ENCODE peak calls at places on chromosomes 12 and 14, in four cellular contexts. T, D, C and K are unnamed samples.

GRCh38 chr14:99850705-99851104 is 57.5 kb downstream of the EML1 start:
- DNase-seq in T (no peak), D (peak), C (no peak), K (no peak)

GRCh38 chr14:24804813-24805212 is 170.8 kb upstream of the GZMB start:
- DNase-seq in D (no peak), T (no peak), C (no peak), K (no peak)

GRCh38 chr12:118359541-118359915 is 13.2 kb downstream of the TAOK3 start:
- DNase-seq in T (no peak), D (no peak), C (no peak), K (no peak)

GRCh38 chr14:39431416-39432178 is 636 bp downstream of the FBXO33 start:
- DNase-seq in T (peak), C (peak), D (peak), K (peak)

GRCh38 chr12:3032770-3033537 is 44.2 kb upstream of the TSPAN9 start:
- DNase-seq in C (no peak), T (no peak), D (no peak), K (no peak)

GRCh38 chr12:43277630-43278267 is 274.3 kb downstream of the ADAMTS20 start:
- DNase-seq in C (no peak), T (no peak), D (peak), K (no peak)

GRCh38 chr12:103930787-103931536 is 752 bp downstream of the HSP90B1 start:
- DNase-seq in T (peak), D (peak), C (peak), K (no peak)

GRCh38 chr12:64186789-64187188 is 35.3 kb downstream of the KICS2 start:
- DNase-seq in D (peak), C (no peak), T (no peak), K (no peak)

GRCh38 chr12:124392991-124393790 is 98.3 kb downstream of the RFLNA start:
- DNase-seq in T (peak), C (peak), D (peak), K (peak)

GRCh38 chr12:34296143-34297041 is 274.1 kb downstream of the ALG10 start:
- DNase-seq in C (no peak), T (no peak), D (no peak), K (no peak)

GRCh38 chr12:109586385-109587296 is 13.0 kb downstream of the MVK start:
- DNase-seq in D (no peak), C (no peak), T (no peak), K (no peak)

GRCh38 chr12:70983692-70984091 is 63.2 kb upstream of the PTPRR start:
- DNase-seq in C (no peak), T (no peak), D (no peak), K (no peak)

GRCh38 chr12:18811268-18811667 is 73.3 kb downstream of the CAPZA3 start:
- DNase-seq in T (no peak), D (no peak), C (no peak), K (no peak)

GRCh38 chr14:61476105-61476736 is 154.8 kb downstream of the PRKCH start:
- DNase-seq in C (no peak), T (no peak), D (no peak), K (no peak)
- H3K27ac ChIP-seq in C (peak), T (peak), D (peak), K (peak)

GRCh38 chr14:68807987-68808386 is 15.1 kb upstream of the ZFP36L1 start:
- DNase-seq in C (no peak), D (no peak), T (no peak), K (no peak)

GRCh38 chr14:68806526-68807147 is 13.8 kb upstream of the ZFP36L1 start:
- DNase-seq in D (no peak), C (no peak), T (no peak), K (no peak)

GRCh38 chr14:68808696-68809095 is 15.8 kb upstream of the ZFP36L1 start:
- DNase-seq in C (no peak), D (no peak), T (no peak), K (peak)

GRCh38 chr14:68809524-68809923 is 16.7 kb upstream of the ZFP36L1 start:
- DNase-seq in T (no peak), D (no peak), C (no peak), K (no peak)

DNA sequence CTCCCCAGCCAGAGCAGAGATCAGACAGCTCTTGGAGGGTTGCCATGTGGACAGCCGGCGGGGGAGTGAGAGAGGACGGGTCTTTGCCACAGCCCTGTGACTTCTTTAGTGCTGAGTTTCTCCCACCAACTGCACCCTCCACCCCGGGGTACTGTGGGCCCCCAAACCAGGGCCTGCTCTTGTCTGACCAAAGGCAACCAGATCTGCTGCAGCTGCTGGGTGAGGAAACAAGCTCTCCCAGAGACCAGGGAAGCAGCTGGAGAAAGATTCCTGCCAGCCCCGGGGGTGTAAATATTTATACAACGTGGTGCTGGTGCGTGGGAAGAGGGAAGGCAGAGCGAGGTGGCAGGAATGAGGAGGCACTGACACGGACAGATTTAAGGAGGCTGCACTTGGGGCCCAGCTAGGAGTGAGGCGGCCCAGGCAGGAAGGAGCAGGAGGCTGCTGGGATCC is 14.3 kb upstream of the ZFP36L1 start:
- DNase-seq in D (peak), C (peak), T (no peak), K (no peak)
- TF ChIP-seq CTCF in D (no peak), C (no peak), T (no peak), K (no peak)

DNA sequence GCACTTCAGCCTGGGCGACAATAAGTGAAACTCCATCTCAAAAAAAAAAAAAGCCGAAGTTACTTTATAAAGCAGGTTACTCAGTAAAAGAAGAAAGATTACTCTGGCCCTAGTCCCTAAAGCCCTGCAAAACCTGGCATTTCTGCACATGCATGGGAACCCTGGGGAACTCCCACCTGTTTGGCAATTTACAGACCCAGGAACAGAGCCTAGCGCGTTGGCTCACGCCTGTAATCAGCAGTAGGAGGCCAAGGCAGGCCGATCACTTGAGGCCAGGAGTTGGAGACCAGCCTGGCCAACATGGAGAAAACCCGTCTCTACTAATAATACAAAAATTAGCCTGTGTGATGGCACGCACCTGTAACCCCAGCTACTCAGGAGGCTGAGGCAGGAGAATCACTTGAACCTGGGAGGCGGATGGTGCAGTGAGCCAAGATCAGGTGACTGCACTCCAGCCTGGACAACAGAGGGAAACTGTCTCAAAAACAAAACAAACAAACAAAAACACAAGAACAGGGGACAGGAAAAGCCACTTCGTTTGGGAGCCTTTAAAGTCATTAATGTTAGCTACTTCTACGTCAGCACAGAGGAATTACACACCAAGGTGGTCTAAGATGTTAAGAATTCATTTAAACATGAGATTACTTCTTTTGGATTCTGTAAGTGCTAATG is 34.1 kb upstream of the SPTSSA start:
- DNase-seq in T (no peak), D (no peak), C (no peak), K (no peak)
- H3K27ac ChIP-seq in T (peak), D (peak), C (no peak), K (no peak)

GRCh38 chr12:125889742-125890141 is 824.5 kb downstream of the AACS start:
- DNase-seq in D (no peak), T (no peak), C (peak), K (peak)

GRCh38 chr12:125890983-125891382 is 825.7 kb downstream of the AACS start:
- DNase-seq in C (no peak), T (no peak), D (no peak), K (no peak)

GRCh38 chr12:125892276-125892675 is 827.0 kb downstream of the AACS start:
- DNase-seq in C (no peak), D (no peak), T (no peak), K (no peak)

GRCh38 chr12:125890366-125890905 is 825.2 kb downstream of the AACS start:
- DNase-seq in D (no peak), C (no peak), T (no peak), K (no peak)

GRCh38 chr12:125888921-125889320 is 823.7 kb downstream of the AACS start:
- DNase-seq in T (no peak), D (no peak), C (no peak), K (no peak)
- TF ChIP-seq CTCF in T (no peak), D (no peak), C (no peak), K (no peak)

DNA sequence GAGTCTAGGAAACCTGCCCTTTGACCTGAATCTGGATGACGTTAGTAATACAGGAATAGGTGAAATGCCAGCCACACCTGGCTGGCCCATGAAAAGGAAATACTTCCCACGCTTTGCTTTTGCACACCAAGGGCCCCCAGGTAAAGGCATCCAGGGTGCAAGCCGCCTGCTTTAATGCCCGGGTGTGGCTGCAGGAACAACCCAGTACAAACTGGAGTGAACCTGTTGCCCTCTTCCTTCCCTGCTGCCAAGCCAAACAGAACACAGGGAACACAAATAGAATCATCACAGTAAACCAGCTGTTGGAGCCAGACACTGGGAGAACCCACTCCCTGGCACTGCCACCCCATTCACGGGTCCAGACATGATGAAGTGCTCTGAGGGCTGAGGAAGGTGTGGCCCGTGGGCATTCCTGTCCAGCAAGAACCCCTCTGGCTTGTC is 24.2 kb upstream of the FOS start:
- DNase-seq in C (peak), T (no peak), D (no peak), K (no peak)
- H3K27ac ChIP-seq in C (peak), T (no peak), D (no peak), K (no peak)

GRCh38 chr12:48060474-48060873 is 45.4 kb downstream of the SENP1 start:
- DNase-seq in T (no peak), C (no peak), D (no peak), K (no peak)

GRCh38 chr12:48058771-48059170 is 47.1 kb downstream of the SENP1 start:
- DNase-seq in D (no peak), C (no peak), T (no peak), K (no peak)

GRCh38 chr12:48063530-48063929 is 42.3 kb downstream of the SENP1 start:
- DNase-seq in C (no peak), D (no peak), T (no peak), K (no peak)

GRCh38 chr12:48067250-48067938 is 38.5 kb downstream of the SENP1 start:
- DNase-seq in T (no peak), C (no peak), D (no peak), K (no peak)

DNA sequence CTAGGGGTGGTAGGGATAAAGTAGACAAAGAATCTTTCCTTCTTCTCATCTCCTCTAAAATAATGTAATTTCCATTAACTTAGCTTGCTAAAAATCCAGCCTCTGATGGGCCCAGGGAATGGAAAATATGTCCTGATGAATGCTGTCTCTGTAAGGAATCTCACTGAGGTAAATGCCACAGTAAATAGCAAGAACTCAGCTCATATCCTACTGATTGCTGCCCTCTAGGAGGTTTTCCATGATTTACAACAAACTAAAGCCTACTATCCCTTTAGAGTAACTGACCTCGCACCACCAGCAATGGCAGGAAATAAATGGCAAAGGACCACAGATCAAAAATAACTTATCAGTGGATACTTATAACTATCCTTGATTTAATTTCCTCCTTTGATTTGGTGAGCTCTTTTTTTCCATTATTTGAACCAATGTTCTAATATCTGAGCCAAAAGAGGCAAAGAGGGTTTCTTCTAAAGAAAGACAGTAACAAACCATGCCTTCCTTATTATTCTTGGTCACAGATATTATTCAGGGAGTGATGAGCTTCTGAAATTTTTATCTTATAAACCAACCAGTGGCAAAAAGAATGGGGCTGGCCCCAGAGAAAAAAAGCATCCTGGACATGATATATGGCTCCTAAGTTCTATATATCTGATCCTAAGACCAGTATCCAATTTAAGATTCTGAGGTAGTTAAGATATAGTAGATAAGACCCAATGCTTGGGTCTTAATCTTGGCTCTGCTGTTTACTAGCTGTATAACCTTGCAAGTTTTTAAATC is 43.7 kb downstream of the SENP1 start:
- DNase-seq in C (no peak), T (no peak), D (no peak), K (no peak)
- TF ChIP-seq CTCF in C (no peak), T (no peak), D (no peak), K (no peak)